ENCODE peak calls at places on chromosomes 12 and 14, in ten cellular contexts. N is heart right ventricle, V is fibroblast of lung, Z is lower lobe of right lung, J is left ventricle myocardium inferior, R is lung, Q is brain microvascular endothelial cell, L is fibroblast of pulmonary artery, C is GM06990, G is mammary epithelial cell. D is an unnamed sample.

GRCh38 chr14:50288146-50288545 is 23.9 kb downstream of the L2HGDH start:
- DNase-seq in N (no peak), V (no peak), Z (no peak), J (no peak), R (no peak), Q (no peak), L (no peak), C (no peak), G (no peak), D (no peak)

GRCh38 chr12:7512528-7512927 is 9.0 kb upstream of the CD163 start:
- DNase-seq in N (no peak), V (peak; percentile 81), Z (peak; percentile 50), J (no peak), R (peak; percentile 29), Q (peak; percentile 97), L (peak; percentile 46), C (no peak), G (peak; percentile 64), D (peak; percentile 97)

GRCh38 chr12:60194682-60195081 is 598.9 kb downstream of the SLC16A7 start:
- DNase-seq in N (no peak), V (peak; percentile 53), Z (no peak), J (no peak), R (no peak), Q (no peak), L (peak; percentile 50), C (no peak), G (peak; percentile 35), D (peak; percentile 59)

GRCh38 chr14:55351111-55351510 is 60.5 kb downstream of the ATG14 start:
- DNase-seq in N (no peak), V (no peak), Z (no peak), J (no peak), R (no peak), Q (no peak), L (no peak), C (no peak), G (no peak), D (no peak)

GRCh38 chr14:52068741-52069616 is at the start of gene NID2:
- DNase-seq in N (peak; percentile 90), V (peak; percentile 97), Z (peak; percentile 60), J (peak; percentile 91), R (peak; percentile 64), Q (peak; percentile 92), L (peak; percentile 96), C (peak; percentile 12), G (peak; percentile 50), D (peak; percentile 97)

GRCh38 chr12:87303396-87304012 is 725.7 kb downstream of the C12orf50 start:
- DNase-seq in N (no peak), V (no peak), Z (no peak), J (no peak), R (no peak), Q (no peak), L (no peak), C (no peak), G (no peak), D (no peak)

GRCh38 chr12:91778938-91779400 is 366.7 kb downstream of the BTG1 start:
- DNase-seq in N (no peak), V (peak; percentile 83), Z (no peak), J (no peak), R (no peak), Q (peak; percentile 96), L (peak; percentile 83), C (peak; percentile 56), G (peak; percentile 99), D (peak; percentile 93)

GRCh38 chr12:57803317-57803893 is 15.1 kb downstream of the AVIL start:
- DNase-seq in N (peak; percentile 55), V (peak; percentile 58), Z (no peak), J (peak; percentile 50), R (peak; percentile 36), Q (peak; percentile 36), L (peak; percentile 69), C (no peak), G (peak; percentile 42), D (peak; percentile 63)

GRCh38 chr14:42192659-42193425 is 586.2 kb downstream of the LRFN5 start:
- DNase-seq in N (no peak), V (peak; percentile 99), Z (no peak), J (no peak), R (no peak), Q (peak; percentile 60), L (peak; percentile 93), C (no peak), G (peak; percentile 66), D (peak; percentile 82)
- H3K4me3 ChIP-seq in N (no peak overlapping the region), V (no peak overlapping the region), Z (no peak overlapping the region), J (no peak overlapping the region), R (no peak overlapping the region), Q (peak overlapping the region; percentile 2), L (peak overlapping the region; percentile 23), C (no peak overlapping the region), G (no peak overlapping the region), D (no peak overlapping the region)

GRCh38 chr12:105417732-105418131 is 87.2 kb downstream of the C12orf75 start:
- DNase-seq in N (no peak), V (no peak), Z (no peak), J (no peak), R (no peak), Q (no peak), L (no peak), C (no peak), G (no peak), D (no peak)
- TF ChIP-seq CTCF in N (no peak), V (peak; percentile 1), Z (no peak), J (no peak), R (no peak), Q (peak; percentile 24), L (no peak), C (no peak), G (no peak), D (peak; percentile 18)

DNA sequence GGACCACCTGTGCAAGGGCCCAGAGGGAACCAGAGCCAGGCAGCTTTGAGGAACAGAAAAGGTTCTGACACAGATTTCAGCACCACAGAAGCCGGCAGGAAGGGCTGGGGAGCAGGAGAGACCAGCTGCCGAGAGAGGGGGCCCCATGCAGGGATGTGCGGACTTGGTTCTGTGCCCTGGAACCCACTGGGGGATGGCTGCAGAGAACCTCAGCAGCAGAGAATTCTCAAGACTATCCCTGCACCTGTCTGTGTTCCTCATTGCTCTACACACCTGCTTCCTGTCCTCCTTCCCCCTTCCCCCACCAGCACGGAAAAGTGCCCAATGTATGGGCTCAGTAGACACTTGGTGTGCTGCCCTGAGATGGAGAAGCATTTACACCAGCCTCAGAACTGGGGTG is 3.2 kb downstream of the SERPINA9 start:
- DNase-seq in N (no peak), V (no peak), Z (no peak), J (no peak), R (no peak), Q (no peak), L (no peak), C (no peak), G (no peak), D (no peak)
- H3K4me3 ChIP-seq in N (no peak overlapping the region), V (no peak overlapping the region), Z (no peak overlapping the region), J (no peak overlapping the region), R (no peak overlapping the region), Q (no peak overlapping the region), L (no peak overlapping the region), C (no peak overlapping the region), G (no peak overlapping the region), D (no peak overlapping the region)

GRCh38 chr12:93957870-93958269 is 190.5 kb upstream of the PLXNC1 start:
- DNase-seq in N (no peak), V (no peak), Z (no peak), J (no peak), R (no peak), Q (no peak), L (no peak), C (no peak), G (no peak), D (no peak)
- TF ChIP-seq CTCF in N (no peak), V (no peak), Z (no peak), J (no peak), R (no peak), Q (no peak), L (no peak), C (no peak), G (no peak), D (no peak)

DNA sequence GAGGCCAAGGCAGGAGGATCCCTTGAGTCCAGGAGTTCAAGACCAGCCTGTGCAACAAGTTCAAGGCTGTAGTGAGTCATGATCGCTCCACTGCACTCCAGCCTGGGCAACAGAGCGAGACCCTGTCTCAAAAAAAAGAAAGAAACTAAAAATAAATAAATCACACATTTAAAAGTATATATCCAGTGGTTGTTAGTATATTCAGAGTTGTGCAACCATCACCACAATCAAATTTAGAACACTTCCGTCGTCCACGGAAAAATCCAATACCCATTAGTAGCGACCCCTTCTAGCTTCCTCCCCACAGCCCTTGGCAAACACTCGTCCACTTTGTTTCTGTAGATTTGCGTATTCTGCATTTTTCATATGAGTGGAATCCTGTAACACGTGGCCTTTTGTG is 44.7 kb upstream of the EML1 start:
- DNase-seq in N (no peak), V (no peak), Z (no peak), J (no peak), R (no peak), Q (no peak), L (no peak), C (no peak), G (no peak), D (no peak)
- H3K4me3 ChIP-seq in N (no peak overlapping the region), V (no peak overlapping the region), Z (no peak overlapping the region), J (no peak overlapping the region), R (no peak overlapping the region), Q (no peak overlapping the region), L (no peak overlapping the region), C (no peak overlapping the region), G (no peak overlapping the region), D (no peak overlapping the region)

DNA sequence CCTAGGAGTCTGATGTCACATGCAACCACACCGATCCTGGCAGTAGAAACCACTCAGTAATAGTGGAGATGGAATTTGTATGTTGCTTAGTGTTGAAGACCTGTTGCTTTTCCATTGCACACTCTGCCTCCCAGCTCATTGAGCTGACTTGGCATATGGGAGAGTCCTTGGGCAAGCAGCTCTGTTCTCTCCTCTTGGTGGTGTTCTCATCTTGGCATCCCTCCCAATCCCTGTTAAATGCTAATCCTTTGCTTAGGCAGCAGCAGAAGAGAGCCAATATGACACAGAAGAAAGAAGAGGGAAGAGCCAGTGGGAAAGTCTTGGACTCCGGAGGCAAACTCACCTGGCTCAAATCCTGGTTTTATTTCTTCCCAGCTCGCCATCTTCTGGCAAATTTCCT is 178.0 kb upstream of the CAND1 start:
- DNase-seq in N (no peak), V (no peak), Z (no peak), J (no peak), R (no peak), Q (no peak), L (no peak), C (no peak), G (peak; percentile 73), D (no peak)
- TF ChIP-seq CTCF in N (no peak), V (no peak), Z (no peak), J (no peak), R (no peak), Q (no peak), L (no peak), C (no peak), G (no peak), D (no peak)

GRCh38 chr14:101584049-101584859 is 23.0 kb downstream of the DIO3 start:
- DNase-seq in N (peak; percentile 35), V (no peak), Z (no peak), J (peak; percentile 21), R (no peak), Q (no peak), L (peak; percentile 36), C (no peak), G (no peak), D (peak; percentile 62)
- H3K4me3 ChIP-seq in N (no peak overlapping the region), V (no peak overlapping the region), Z (no peak overlapping the region), J (peak overlapping the region; percentile 23), R (no peak overlapping the region), Q (peak overlapping the region; percentile 3), L (no peak overlapping the region), C (no peak overlapping the region), G (no peak overlapping the region), D (peak overlapping the region; percentile 44)